ENCODE peak calls at places on chromosomes 7 and 10, in four cellular contexts. E, I, K and P are unnamed samples. For H3K27me3 and H3K36me3, the result is how much of the 10 kb centered on the place peaks cover.

GRCh38 chr7:44608916-44609648 is 2.7 kb downstream of the OGDH start:
- DNase-seq in E (peak), I (no peak), K (no peak), P (peak)

GRCh38 chr7:24388212-24388611 is 104.2 kb downstream of the NPY start:
- DNase-seq in E (no peak), I (no peak), K (no peak), P (no peak)

GRCh38 chr10:79944428-79945395 is 4.2 kb downstream of the SFTPD start:
- DNase-seq in E (no peak), I (no peak), K (no peak), P (no peak)

GRCh38 chr10:32946108-32946507 is 11.9 kb downstream of the ITGB1 start:
- DNase-seq in E (no peak), I (no peak), K (no peak), P (no peak)

GRCh38 chr10:99555371-99556224 is 22.9 kb downstream of the NKX2-3 start:
- DNase-seq in E (no peak), I (no peak), K (no peak), P (no peak)

GRCh38 chr10:129491123-129491734 is 24.2 kb downstream of the MGMT start:
- DNase-seq in E (peak), I (no peak), K (no peak), P (no peak)

GRCh38 chr10:70445718-70446485 is 4.4 kb upstream of the NODAL start:
- DNase-seq in E (peak), I (no peak), K (no peak), P (no peak)

GRCh38 chr10:75108684-75109458 is 2.6 kb upstream of the SAMD8 start:
- DNase-seq in E (no peak), I (peak), K (no peak), P (peak)

GRCh38 chr10:25384618-25385017 is 209.8 kb downstream of the GPR158 start:
- DNase-seq in E (no peak), I (no peak), K (no peak), P (no peak)

GRCh38 chr7:127678330-127678729 is 26.3 kb downstream of the SND1 start:
- DNase-seq in E (peak), I (no peak), K (no peak), P (no peak)

GRCh38 chr7:5607958-5608656 is 173.4 kb downstream of the RNF216 start:
- DNase-seq in E (no peak), I (peak), K (no peak), P (peak)

GRCh38 chr10:70742537-70743429 is 42.4 kb downstream of the TBATA start:
- DNase-seq in E (peak), I (no peak), K (no peak), P (no peak)

GRCh38 chr7:102321351-102322201 is 34.7 kb downstream of the SPDYE6 start:
- DNase-seq in E (no peak), I (peak), K (no peak), P (peak)

GRCh38 chr10:114009281-114009996 is 34.2 kb upstream of the ADRB1 start:
- DNase-seq in E (peak), I (no peak), K (no peak), P (no peak)

GRCh38 chr7:77738871-77739270 is 42.6 kb downstream of the RSBN1L start:
- DNase-seq in E (peak), I (no peak), K (no peak), P (no peak)

GRCh38 chr10:74929197-74929596 is 102.8 kb downstream of the KAT6B start:
- DNase-seq in E (peak), I (no peak), K (no peak), P (no peak)

GRCh38 chr7:539731-540411 is 20.2 kb upstream of the PDGFA start:
- DNase-seq in E (peak), I (no peak), K (no peak), P (peak)

GRCh38 chr7:12866237-12866636 is 178.8 kb downstream of the ARL4A start:
- DNase-seq in E (no peak), I (no peak), K (no peak), P (no peak)

GRCh38 chr7:81308643-81309354 is 389.9 kb upstream of the SEMA3C start:
- DNase-seq in E (no peak), I (peak), K (no peak), P (no peak)

GRCh38 chr10:50440489-50440888 is 183.3 kb downstream of the SGMS1 start:
- DNase-seq in E (no peak), I (no peak), K (no peak), P (no peak)

GRCh38 chr10:49622426-49623425 is 8.9 kb downstream of the CHAT start:
- DNase-seq in E (no peak), I (no peak), K (no peak), P (no peak)

GRCh38 chr10:129963831-129964501 is at the start of gene EBF3:
- DNase-seq in E (peak), I (peak), K (no peak), P (peak)

GRCh38 chr7:149287622-149288021 is 25.6 kb downstream of the ZNF783 start:
- DNase-seq in E (no peak), I (no peak), K (no peak), P (no peak)

GRCh38 chr10:98242823-98243222 is 25.2 kb downstream of the LOXL4 start:
- DNase-seq in E (peak), I (peak), K (no peak), P (peak)

GRCh38 chr7:93053946-93054943 is 63.5 kb downstream of the SAMD9 start:
- DNase-seq in E (no peak), I (no peak), K (no peak), P (no peak)

DNA sequence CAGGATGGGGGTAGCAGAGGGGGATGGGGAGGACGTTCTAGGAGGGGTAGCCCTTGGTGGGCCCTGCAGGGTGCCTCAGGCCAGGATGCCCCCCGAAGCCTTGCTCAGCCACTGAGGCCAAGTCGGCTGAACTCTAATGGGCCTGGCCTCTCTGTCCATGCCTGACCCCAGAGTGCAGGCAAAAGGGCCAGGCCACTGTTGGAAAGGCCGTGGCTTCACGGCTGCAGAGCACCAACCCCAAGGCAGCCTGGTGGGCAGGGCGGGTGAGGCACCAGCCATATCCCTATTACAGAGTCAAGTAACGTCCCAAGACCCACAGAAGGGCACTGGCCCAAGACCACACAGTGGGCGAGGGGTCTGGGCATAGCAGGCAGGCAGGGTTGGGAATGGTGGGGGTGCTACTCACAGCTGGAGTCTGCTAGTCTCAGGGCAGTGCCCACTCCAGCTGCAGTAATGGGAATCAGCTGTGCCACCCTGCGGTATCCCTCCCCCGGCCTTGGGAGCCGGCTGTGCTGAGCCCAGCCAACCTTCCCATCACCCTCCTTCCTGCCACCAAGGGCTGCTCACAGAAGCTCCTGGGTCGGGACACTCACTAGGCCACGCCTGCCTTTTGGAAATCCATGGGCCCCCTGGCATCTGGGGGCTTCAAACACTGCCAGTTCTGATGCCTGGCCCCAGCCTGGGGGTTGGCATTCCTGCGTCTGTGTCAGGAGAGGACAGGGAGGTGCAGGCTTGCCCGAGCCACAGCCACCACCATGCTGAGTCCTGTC is 4.0 kb upstream of the LFNG start:
- DNase-seq in E (no peak), I (no peak), K (no peak), P (no peak)
- H3K27me3 ChIP-seq in E (under half), I (under half), K (under half), P (under half)

DNA sequence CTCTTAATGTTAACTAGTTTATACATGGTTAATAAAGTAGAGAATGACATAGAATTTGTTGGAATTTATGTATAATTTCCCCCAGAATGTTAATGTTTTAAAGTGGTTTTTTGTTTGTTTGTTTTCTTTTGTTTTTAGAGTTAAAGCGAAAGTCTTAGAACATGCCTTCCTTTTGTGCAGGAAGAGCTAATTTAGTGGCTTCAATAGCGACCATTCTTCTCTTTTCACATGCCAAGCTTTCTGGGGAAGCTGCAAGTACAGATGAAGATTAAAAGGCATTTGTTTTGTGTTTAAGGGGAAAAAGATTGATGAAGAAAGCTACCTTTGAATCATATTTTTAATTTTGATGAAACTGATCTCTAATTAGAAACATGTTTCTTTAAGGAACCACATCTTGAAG is 256.3 kb upstream of the CSTF2T start:
- DNase-seq in E (no peak), I (no peak), K (no peak), P (no peak)
- H3K4me3 ChIP-seq in E (no peak), I (no peak), K (no peak), P (no peak)

DNA sequence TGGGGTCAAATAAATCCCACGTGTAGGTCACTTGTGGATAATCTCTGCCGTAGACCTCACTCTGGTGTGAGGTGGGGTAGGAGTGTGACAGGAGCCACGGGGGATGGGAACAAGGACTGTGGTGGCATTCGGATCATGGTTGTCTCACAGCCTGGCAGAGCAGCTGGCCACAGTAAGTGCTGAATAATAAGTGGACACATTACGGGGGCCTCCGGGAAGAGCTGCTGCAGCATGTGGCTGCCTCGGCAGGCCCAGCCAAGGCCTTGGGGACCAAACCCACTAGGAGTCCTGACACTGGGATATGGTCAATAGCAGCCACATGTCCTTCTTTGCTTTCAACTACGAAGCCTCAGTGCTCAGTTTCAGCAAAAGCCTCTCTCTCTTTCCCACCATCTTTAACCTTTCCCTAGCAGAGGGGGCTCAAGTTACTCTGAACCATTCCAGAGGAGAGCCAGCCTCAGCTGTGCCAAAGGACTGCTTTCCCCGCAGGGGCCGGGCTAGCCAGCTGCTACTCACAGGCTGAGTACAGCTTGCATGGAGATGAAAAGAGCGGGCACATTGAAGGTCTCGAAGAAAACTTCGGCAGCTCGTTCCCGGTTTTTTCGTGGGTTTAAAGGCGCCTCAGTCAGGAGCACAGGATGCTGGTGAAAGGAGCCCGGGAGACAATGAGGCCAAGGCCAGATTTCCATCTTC is 17.3 kb downstream of the ACTR1A start:
- DNase-seq in E (no peak), I (no peak), K (no peak), P (no peak)
- H3K36me3 ChIP-seq in E (under half), I (half or more), K (under half), P (half or more)

GRCh38 chr7:109121599-109122300 is 552.1 kb downstream of the DNAJB9 start:
- DNase-seq in E (no peak), I (no peak), K (no peak), P (no peak)
- H3K27me3 ChIP-seq in E (under half), I (under half), K (under half), P (under half)